ENCODE peak calls at places on chromosome 4, in four cellular contexts. Y, J, H and O are unnamed samples. For H3K27me3, the result is how much of the 10 kb centered on the place peaks cover.

GRCh38 chr4:78737020-78737419 is 39.1 kb upstream of the BMP2K start:
- DNase-seq in J (no peak), H (no peak), Y (no peak), O (no peak)

GRCh38 chr4:69896530-69897116 is 34.2 kb upstream of the CSN1S1 start:
- DNase-seq in Y (no peak), H (peak), J (no peak), O (no peak)

GRCh38 chr4:178136736-178137345 is 694.6 kb upstream of the AGA start:
- DNase-seq in Y (no peak), J (no peak), H (no peak), O (no peak)

GRCh38 chr4:181261279-181261678 is 981.9 kb upstream of the TENM3 start:
- DNase-seq in J (no peak), Y (no peak), H (no peak), O (peak)

GRCh38 chr4:69095301-69095731 is 958 bp upstream of the UGT2B7 start:
- DNase-seq in J (no peak), H (no peak), Y (no peak), O (peak)

GRCh38 chr4:106323119-106323518 is 6.8 kb downstream of the AIMP1 start:
- DNase-seq in H (no peak), J (no peak), Y (no peak), O (no peak)

GRCh38 chr4:2928242-2929155 is 34.7 kb downstream of the NOP14 start:
- DNase-seq in Y (peak), J (no peak), H (no peak), O (no peak)

GRCh38 chr4:137968956-137969709 is 273.0 kb downstream of the SLC7A11 start:
- DNase-seq in J (no peak), H (peak), Y (no peak), O (peak)

GRCh38 chr4:145171919-145172318 is 8.5 kb downstream of the OTUD4 start:
- DNase-seq in Y (no peak), H (no peak), J (no peak), O (no peak)

GRCh38 chr4:163681208-163681821 is 186.8 kb downstream of the TMA16 start:
- DNase-seq in Y (no peak), J (peak), H (peak), O (no peak)

GRCh38 chr4:110062166-110062565 is 136.2 kb downstream of the ELOVL6 start:
- DNase-seq in Y (no peak), J (no peak), H (no peak), O (no peak)

GRCh38 chr4:99811850-99812249 is 4.8 kb upstream of the DAPP1 start:
- DNase-seq in J (no peak), H (peak), Y (no peak), O (no peak)

GRCh38 chr4:184450045-184450444 is 24.3 kb downstream of the IRF2 start:
- DNase-seq in Y (no peak), H (peak), J (no peak), O (peak)

GRCh38 chr4:98919996-98920395 is 8.9 kb downstream of the EIF4E start:
- DNase-seq in H (peak), Y (no peak), J (no peak), O (peak)

GRCh38 chr4:8537041-8537461 is 43.1 kb upstream of the GPR78 start:
- DNase-seq in H (peak), Y (no peak), J (no peak), O (peak)

GRCh38 chr4:13902141-13902540 is 274.6 kb upstream of the BOD1L1 start:
- DNase-seq in J (no peak), Y (no peak), H (peak), O (no peak)

GRCh38 chr4:156766846-156767245 is 204.8 kb downstream of the PDGFC start:
- DNase-seq in H (peak), J (no peak), Y (no peak), O (peak)

GRCh38 chr4:34043131-34043530 is 2201.2 kb downstream of the ARAP2 start:
- DNase-seq in H (no peak), J (no peak), Y (no peak), O (no peak)

GRCh38 chr4:20273793-20274192 is 22.1 kb downstream of the SLIT2 start:
- DNase-seq in H (no peak), Y (no peak), J (no peak), O (peak)

GRCh38 chr4:6641164-6641970 is 882 bp downstream of the MRFAP1 start:
- DNase-seq in J (peak), H (peak), Y (no peak), O (peak)

GRCh38 chr4:168319486-168320019 is 1.0 kb upstream of the DDX60 start:
- DNase-seq in J (no peak), Y (no peak), H (no peak), O (no peak)

GRCh38 chr4:142549726-142550463 is 296.2 kb downstream of the INPP4B start:
- DNase-seq in H (peak), Y (no peak), J (no peak), O (peak)

GRCh38 chr4:1250921-1251772 is 2.2 kb upstream of the CTBP1 start:
- DNase-seq in Y (no peak), J (no peak), H (no peak), O (no peak)

GRCh38 chr4:67929447-67929846 is 33.8 kb downstream of the TMPRSS11A start:
- DNase-seq in H (peak), Y (no peak), J (no peak), O (peak)

GRCh38 chr4:15238720-15239119 is 189.1 kb upstream of the C1QTNF7 start:
- DNase-seq in J (peak), H (peak), Y (peak), O (no peak)

GRCh38 chr4:113636877-113637276 is 124.7 kb downstream of the CAMK2D start:
- DNase-seq in J (no peak), H (peak), Y (no peak), O (peak)

GRCh38 chr4:60450054-60450453 is 750.1 kb upstream of the ADGRL3 start:
- DNase-seq in Y (no peak), H (no peak), J (no peak), O (no peak)

DNA sequence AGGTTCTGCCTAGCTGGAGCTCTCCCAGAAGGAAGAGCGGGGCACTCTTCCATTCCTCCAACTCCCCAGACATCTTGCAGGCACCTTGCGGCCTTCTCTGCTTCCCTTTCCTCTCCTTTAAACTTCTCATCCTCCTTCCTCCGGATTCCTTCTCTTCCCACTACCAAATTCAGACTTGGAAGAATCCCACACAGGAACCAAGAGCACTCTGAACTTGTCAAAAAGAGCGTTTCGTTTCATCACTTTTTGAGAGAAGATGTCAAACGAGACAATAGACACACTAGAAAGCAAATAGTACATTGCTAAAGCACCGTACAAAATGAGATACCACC is 512 bp upstream of the UCP1 start:
- DNase-seq in Y (no peak), J (no peak), H (no peak), O (no peak)
- H3K27me3 ChIP-seq in Y (under half), J (under half), H (half or more), O (half or more)

GRCh38 chr4:56907009-56907408 is 691 bp upstream of the REST start:
- DNase-seq in J (peak), H (no peak), Y (peak), O (no peak)
- H2AFZ ChIP-seq in J (peak), H (peak), Y (no peak), O (peak)

DNA sequence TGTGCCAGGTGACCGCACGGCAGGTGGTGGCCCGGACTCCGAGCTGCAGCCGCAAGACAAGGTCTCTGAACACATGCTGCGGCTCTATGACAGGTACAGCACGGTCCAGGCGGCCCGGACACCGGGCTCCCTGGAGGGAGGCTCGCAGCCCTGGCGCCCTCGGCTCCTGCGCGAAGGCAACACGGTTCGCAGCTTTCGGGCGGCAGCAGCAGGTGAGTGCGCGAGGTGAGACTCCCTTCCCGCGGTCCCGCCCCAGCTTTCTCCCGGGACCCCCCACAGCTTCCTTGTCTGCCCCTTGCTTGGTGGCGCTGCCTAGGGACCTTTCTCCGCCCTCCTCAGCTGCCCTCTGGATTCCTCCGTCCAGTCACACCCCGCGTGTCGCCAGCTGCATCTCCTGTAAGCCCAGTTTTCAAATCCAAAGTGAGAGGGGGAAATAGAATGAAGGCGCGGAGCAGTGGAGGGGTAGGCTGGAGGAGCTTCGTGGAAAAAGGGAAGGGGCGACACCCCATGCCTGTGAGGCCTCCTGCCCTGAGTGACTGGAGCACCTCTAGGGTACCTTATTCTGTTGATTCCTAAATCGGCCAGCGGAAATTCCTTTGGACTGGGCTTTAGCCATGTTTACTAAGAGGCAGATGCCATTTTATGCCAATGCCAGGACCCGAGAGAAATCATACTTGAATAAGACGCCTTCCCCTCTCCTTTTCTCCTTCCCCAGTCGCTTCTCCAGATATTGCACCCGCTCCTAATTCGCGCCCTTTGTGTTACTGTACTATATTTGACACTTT is 1.1 kb downstream of the BMP3 start:
- DNase-seq in H (no peak), Y (peak), J (peak), O (no peak)
- H3K27ac ChIP-seq in H (no peak), Y (no peak), J (no peak), O (no peak)

GRCh38 chr4:4865705-4866123 is 6.2 kb downstream of the MSX1 start:
- DNase-seq in Y (no peak), H (no peak), J (peak), O (no peak)

GRCh38 chr4:4867745-4868505 is 8.5 kb downstream of the MSX1 start:
- DNase-seq in J (no peak), Y (no peak), H (no peak), O (no peak)

GRCh38 chr4:4866124-4866832 is 6.8 kb downstream of the MSX1 start:
- DNase-seq in H (no peak), J (peak), Y (no peak), O (no peak)

GRCh38 chr4:4868506-4869379 is 9.3 kb downstream of the MSX1 start:
- DNase-seq in J (no peak), Y (no peak), H (no peak), O (no peak)

DNA sequence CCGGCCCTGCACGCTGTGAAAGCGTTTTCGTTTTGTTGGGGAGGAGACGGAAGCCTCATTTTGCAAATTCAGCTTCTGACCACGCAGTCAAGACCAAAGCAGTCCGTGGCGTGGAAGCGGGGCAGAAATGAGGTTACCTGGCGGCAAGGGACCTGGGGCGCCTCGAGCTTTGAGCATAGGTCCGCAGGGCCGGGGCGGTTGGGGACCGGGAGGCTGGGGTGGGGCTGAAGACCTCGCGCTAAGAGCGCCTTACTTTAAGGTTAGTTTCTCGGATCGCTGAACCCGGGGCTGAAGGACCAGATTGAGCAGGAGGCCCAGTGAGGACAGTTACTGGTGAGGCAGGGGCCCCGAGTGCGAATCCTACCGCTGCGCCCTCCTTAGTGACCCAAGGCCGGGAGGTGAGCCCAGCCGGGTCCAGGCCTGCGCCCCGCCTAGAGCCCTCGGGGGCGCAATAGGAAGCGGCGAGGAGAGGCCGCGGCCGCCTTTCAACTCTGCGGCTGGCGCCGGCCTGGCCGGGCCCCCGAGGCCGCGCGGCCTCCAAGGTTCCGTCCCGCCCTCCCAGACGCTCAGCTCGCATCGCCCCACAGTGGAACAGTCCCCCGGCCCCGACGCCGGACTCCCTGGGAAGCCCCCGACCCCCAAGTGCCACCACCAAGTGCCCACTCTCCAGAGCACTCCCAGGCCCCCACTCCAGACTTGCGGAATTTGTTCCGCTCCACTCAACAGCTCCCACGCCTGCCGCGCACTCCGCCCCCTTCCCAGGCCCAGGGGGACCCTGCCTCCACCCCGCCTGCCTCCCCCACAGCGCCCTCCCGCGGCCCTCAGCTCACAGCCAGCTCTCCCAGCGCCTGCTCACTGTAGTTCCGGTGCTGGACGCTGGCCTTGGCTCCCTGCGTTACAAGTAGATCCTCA is 7.6 kb downstream of the MSX1 start:
- DNase-seq in Y (peak), J (peak), H (no peak), O (no peak)
- H3K27me3 ChIP-seq in Y (half or more), J (half or more), H (half or more), O (half or more)

GRCh38 chr4:128528177-128528576 is 240.6 kb upstream of the PGRMC2 start:
- DNase-seq in Y (no peak), J (no peak), H (peak), O (no peak)
- H2AFZ ChIP-seq in Y (no peak), J (peak), H (no peak), O (no peak)